ENCODE peak calls at places on chromosomes 7 and 10, in four cellular contexts. B is body of pancreas, R is fibroblast of lung, L is pancreas. M is an unnamed sample.

GRCh38 chr10:66307826-66308225 is 618.0 kb upstream of the LRRTM3 start:
- DNase-seq in B (no peak), R (no peak), L (no peak), M (no peak)

GRCh38 chr10:112141297-112141696 is 42.3 kb downstream of the GPAM start:
- DNase-seq in B (no peak), R (no peak), L (no peak), M (no peak)

GRCh38 chr7:51471199-51472016 is 154.8 kb upstream of the COBL start:
- DNase-seq in B (no peak), R (no peak), L (no peak), M (no peak)

GRCh38 chr7:3673524-3673923 is 372.5 kb downstream of the SDK1 start:
- DNase-seq in B (peak; percentile 69), R (peak; percentile 10), L (peak; percentile 40), M (no peak)

GRCh38 chr7:82443801-82444219 is 233 bp upstream of the CACNA2D1 start:
- DNase-seq in B (peak; percentile 38), R (peak; percentile 93), L (peak; percentile 35), M (peak; percentile 77)

GRCh38 chr7:98280296-98280695 is 1.2 kb upstream of the BRI3 start:
- DNase-seq in B (no peak), R (no peak), L (no peak), M (no peak)

GRCh38 chr7:123348700-123349099 is 148.9 kb upstream of the SLC13A1 start:
- DNase-seq in B (no peak), R (no peak), L (no peak), M (no peak)

GRCh38 chr7:140326116-140326928 is 72.0 kb downstream of the SLC37A3 start:
- DNase-seq in B (peak; percentile 64), R (peak; percentile 53), L (peak; percentile 35), M (peak; percentile 39)

GRCh38 chr10:30811665-30812017 is 182.1 kb upstream of the LYZL2 start:
- DNase-seq in B (no peak), R (no peak), L (no peak), M (no peak)

GRCh38 chr7:124263232-124263827 is 230.5 kb upstream of the TMEM229A start:
- DNase-seq in B (no peak), R (no peak), L (no peak), M (no peak)

GRCh38 chr10:43574035-43574892 is at the start of gene ZNF239:
- DNase-seq in B (peak; percentile 81), R (peak; percentile 89), L (peak; percentile 80), M (peak; percentile 61)

GRCh38 chr7:151113344-151114150 is 27.3 kb downstream of the AGAP3 start:
- DNase-seq in B (no peak), R (peak; percentile 98), L (no peak), M (peak; percentile 58)

GRCh38 chr7:151115836-151116418 is 29.7 kb downstream of the AGAP3 start:
- DNase-seq in B (peak; percentile 52), R (no peak), L (peak; percentile 57), M (no peak)

GRCh38 chr7:151114151-151115090 is 28.1 kb downstream of the AGAP3 start:
- DNase-seq in B (peak; percentile 41), R (peak; percentile 44), L (no peak), M (no peak)

GRCh38 chr7:151116603-151117002 is 30.3 kb downstream of the AGAP3 start:
- DNase-seq in B (no peak), R (no peak), L (no peak), M (no peak)

GRCh38 chr7:151115121-151115835 is 29.0 kb downstream of the AGAP3 start:
- DNase-seq in B (no peak), R (peak; percentile 41), L (no peak), M (no peak)
- H3K4me3 ChIP-seq in B (no peak overlapping the region), R (no peak overlapping the region), L (peak overlapping the region; percentile 38), M (no peak overlapping the region)

DNA sequence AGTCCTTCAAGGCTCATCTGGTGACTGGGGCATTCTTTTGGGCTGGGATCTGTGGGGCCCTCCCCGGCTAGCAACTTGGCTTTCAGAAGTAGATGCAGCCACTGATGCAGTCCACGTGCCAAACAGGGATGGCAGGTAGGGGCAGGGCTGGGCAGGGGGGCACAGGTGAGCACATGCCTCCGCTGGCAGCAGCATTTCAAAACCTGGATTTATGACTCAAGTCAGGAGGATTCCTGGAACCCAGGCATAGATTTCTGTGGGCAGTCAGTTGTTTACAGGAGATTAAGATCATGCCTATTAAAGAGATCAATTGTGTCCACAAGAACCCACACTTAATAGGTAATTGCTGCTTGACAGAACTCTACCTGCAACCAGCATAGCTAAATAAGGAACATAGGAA is 839 bp upstream of the HABP2 start:
- DNase-seq in B (peak; percentile 37), R (no peak), L (peak; percentile 54), M (no peak)
- H3K27ac ChIP-seq in B (no peak overlapping the region), R (no peak overlapping the region), L (peak overlapping the region; percentile 58), M (no peak overlapping the region)

DNA sequence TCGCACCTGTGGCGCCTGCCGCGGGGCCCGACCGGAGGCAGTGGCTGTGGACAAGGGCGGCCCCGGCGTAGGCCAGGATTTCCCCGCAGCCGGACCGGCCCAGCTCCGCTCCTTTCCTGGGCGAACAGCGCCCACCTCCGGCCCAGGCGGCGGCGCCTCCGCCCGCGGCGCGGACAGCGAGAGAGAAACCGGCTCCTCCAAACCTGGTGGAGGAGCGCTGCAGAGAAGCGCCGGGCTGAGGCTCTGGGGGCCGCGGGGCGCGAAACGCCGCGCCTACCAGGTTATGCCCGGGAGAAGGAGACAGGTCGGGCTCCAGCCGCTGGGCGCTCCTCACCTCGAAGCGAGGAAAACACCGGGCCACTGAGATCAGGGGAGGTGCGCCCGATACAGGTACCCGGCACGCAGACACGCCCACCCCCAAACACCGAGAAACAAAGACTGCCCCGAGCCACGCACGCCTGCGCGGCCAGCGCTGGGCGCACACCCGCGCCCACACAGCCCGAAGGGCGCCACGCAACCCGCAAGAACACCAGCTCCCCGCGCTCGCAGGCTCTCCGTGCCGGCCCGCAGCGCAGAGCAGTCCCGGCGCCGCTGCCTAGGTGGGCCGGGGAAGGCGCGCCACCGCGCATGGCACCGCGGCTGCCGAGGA is 3.3 kb downstream of the GRID1 start:
- DNase-seq in B (no peak), R (no peak), L (no peak), M (no peak)
- TF ChIP-seq CTCF in B (peak; percentile 31), R (no peak), L (peak; percentile 20), M (no peak)

GRCh38 chr7:117014673-117015133 is 61.4 kb downstream of the ST7 start:
- DNase-seq in B (peak; percentile 40), R (peak; percentile 65), L (peak; percentile 33), M (no peak)
- H3K4me3 ChIP-seq in B (no peak overlapping the region), R (peak overlapping the region; percentile 23), L (no peak overlapping the region), M (peak overlapping the region; percentile 3)

GRCh38 chr7:5396542-5396941 is 27.1 kb downstream of the TNRC18 start:
- DNase-seq in B (no peak), R (no peak), L (no peak), M (no peak)
- H3K27ac ChIP-seq in B (no peak overlapping the region), R (peak overlapping the region; percentile 73), L (peak overlapping the region; percentile 66), M (peak overlapping the region; percentile 61)

DNA sequence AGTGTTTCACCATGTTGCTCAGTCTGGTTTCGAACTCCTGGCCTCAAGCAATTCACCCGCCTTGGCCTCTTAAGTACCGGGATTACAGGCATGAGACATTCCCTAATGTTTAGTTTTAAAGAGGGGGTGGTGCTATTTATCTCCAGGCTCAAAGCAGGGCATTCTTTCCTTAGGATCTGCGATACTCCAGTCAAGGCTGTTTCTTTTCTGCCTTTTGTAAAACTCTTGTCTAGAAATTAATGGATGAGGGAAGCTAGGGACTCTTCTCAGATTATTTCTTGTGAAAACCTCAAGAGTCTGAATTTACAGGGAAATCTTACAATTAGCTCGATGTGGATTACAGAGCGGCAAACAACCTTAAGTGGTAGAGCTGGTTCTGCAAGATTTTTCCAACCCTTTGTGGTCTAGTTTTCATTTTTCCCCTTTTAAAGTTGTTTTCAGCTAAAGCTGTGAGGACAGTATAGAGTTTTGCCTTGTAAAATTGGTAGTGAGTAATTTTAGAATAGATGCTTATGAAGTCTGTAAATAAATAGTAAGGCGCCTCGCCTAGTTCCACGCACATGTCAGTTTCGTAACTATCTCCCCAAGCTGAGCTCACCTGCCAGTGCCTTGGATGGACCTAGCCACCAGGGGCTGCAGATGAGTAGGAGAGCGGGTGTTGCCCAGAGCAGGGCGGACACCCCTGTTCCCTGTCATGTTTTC is 53.1 kb downstream of the CUX1 start:
- DNase-seq in B (no peak), R (peak; percentile 21), L (no peak), M (no peak)
- TF ChIP-seq CTCF in B (no peak), R (no peak), L (no peak), M (peak; percentile 31)

DNA sequence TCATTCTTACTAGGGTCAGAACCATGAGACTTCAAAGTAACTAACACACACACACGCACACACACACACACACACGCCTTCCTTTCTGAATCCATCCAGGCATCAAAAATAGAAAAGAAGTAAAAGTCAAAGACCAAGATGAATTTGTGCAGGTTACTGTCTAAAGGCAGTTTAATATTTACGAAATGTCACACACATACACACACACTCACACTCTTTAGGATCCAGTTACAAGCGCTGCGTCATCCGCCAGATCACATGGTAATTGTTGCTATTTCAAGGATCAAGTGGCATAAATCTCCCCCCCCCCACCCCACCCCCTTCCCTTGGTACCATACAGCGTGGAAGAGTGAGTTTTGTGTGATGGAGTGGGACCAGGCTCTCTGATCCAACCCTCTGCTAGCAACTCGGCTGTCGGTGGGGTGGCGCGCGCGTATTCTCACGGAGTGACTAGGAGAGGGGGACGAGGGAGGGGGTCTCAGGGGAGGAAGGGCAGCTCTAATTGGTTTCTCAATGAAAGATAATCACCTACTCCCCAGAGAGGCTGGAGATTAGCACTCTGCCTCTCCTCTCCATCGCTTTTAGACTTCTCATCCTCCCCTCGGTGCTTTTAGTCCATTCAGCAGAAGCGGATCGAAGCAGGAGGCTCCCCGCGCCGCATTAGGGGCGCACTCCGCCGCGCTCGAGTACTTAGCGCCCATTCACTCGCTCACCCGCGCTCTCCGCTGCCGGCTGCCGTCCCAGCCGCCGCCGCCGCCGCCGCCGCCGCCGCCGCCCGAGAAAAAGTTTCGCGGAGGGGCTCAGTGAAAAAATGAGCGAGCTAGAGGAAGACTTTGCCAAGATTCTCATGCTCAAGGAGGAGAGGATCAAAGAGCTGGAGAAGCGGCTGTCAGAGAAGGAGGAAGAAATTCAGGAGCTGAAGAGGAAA is 83.5 kb upstream of the PRKG1 start:
- DNase-seq in B (peak; percentile 58), R (peak; percentile 73), L (peak; percentile 49), M (peak; percentile 70)
- H3K4me3 ChIP-seq in B (peak overlapping the region; percentile 66), R (peak overlapping the region; percentile 84), L (peak overlapping the region; percentile 73), M (peak overlapping the region; percentile 80)

M was measured in AG04450.